ENCODE peak calls at places on chromosome 7, in four cellular contexts. C is A673, N is prostate gland, O is neural progenitor cell. Z is an unnamed sample. For H3K4me1, the result is how much of the 10 kb centered on the place peaks cover.

GRCh38 chr7:111560773-111561658 is 1.3 kb downstream of the IMMP2L start:
- DNase-seq in N (no peak), O (peak), C (peak), Z (no peak)

GRCh38 chr7:73730485-73730884 is 8.1 kb downstream of the ABHD11 start:
- DNase-seq in N (no peak), C (no peak), O (no peak), Z (no peak)

GRCh38 chr7:77455334-77455733 is 39.2 kb upstream of the GSAP start:
- DNase-seq in N (no peak), O (no peak), C (no peak), Z (peak)

GRCh38 chr7:117281562-117281961 is 41.3 kb downstream of the WNT2 start:
- DNase-seq in O (no peak), C (peak), N (no peak), Z (no peak)

GRCh38 chr7:14934831-14935230 is 32.3 kb upstream of the DGKB start:
- DNase-seq in O (no peak), C (no peak), N (no peak), Z (no peak)

GRCh38 chr7:108088729-108089128 is 41.4 kb downstream of the LAMB4 start:
- DNase-seq in N (no peak), O (no peak), C (no peak), Z (no peak)

GRCh38 chr7:90625562-90625961 is 29.4 kb downstream of the CDK14 start:
- DNase-seq in C (peak), N (no peak), O (peak), Z (no peak)

GRCh38 chr7:152601305-152601798 is 74.6 kb downstream of the XRCC2 start:
- DNase-seq in N (no peak), C (no peak), O (no peak), Z (no peak)

GRCh38 chr7:88338521-88338920 is 31.8 kb upstream of the STEAP4 start:
- DNase-seq in N (no peak), O (no peak), C (no peak), Z (no peak)

DNA sequence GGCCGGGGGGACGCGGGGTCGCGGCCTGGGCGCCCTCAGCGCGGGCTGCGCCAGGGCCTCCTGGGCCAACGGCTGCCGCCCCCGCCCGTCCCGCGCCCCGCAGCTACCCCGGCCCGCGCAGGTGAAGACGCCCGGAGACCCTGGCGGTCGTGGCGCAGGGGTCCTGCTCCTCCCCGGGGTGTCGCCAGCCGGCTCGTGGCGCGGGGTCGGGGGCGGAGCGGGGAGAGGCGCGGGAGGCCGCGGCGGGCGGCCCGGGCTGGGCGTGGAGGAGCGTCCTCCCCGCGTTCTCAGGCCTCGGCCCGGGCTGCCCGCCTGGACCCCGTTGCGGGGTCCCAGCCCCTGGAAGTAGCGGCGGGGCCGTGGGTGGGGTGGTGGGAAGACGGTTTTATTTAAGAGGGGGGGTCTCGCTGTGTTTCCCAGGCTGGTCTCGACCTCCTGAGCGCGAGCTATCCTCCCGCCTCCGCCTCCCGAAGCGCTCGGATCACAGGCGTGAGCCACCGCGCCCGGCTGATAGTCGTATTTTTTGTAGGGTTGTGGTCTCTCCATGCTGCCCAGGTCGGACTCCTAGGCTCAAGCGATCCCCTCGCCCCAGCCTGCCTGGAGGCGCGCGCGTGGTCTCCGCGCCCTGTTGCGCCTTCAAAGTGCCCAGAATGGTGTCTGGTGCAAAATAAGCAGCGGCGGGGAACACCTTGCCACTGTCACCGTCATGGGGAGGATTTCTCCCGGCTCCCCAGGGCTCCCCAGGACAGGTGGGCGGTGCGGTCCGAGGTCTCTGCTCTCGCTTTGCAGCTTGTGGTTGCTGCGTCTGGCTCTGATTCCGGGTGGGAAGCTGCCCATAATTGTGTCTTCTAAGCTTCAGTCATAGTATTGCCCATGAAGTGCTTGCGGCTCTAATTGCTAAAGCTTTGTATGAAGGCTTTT is 15.3 kb upstream of the SUN1 start:
- DNase-seq in N (no peak), O (peak), C (no peak), Z (peak)
- H3K4me1 ChIP-seq in N (under half), O (under half), C (half or more), Z (under half)

GRCh38 chr7:37212526-37212925 is 236.1 kb downstream of the ELMO1 start:
- DNase-seq in O (no peak), C (no peak), N (no peak), Z (no peak)
- H3K4me1 ChIP-seq in O (under half), C (under half), N (under half), Z (under half)

DNA sequence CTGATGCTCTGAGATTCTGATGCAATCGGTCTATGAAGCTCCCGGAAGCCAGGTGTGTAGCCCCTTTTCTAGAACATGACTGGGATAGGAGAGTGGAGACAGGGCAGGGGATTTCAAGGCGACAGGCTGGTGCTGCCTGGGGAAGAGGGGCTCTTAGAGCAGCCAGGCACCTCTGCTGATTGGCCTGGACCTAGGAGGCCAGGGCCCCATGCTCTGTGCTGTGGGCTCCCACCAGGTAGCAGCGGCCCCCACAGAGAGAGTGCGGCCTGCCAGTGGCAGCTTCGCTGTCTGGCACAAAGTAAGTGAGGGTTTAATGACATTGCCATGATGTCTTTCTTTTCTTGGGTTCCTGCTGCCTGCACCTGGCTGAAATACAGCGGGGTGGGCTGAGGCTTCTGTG is 99.4 kb upstream of the PODXL start:
- DNase-seq in C (no peak), O (no peak), N (no peak), Z (no peak)
- H3K4me1 ChIP-seq in C (under half), O (under half), N (under half), Z (under half)

GRCh38 chr7:4758791-4759190 is 16.6 kb upstream of the AP5Z1 start:
- DNase-seq in O (no peak), C (no peak), N (no peak), Z (no peak)
- H3K4me1 ChIP-seq in O (under half), C (under half), N (under half), Z (under half)

GRCh38 chr7:127759945-127760421 is 108.0 kb downstream of the SND1 start:
- DNase-seq in O (no peak), C (no peak), N (no peak), Z (no peak)
- H3K4me1 ChIP-seq in O (under half), C (under half), N (under half), Z (under half)

GRCh38 chr7:143374556-143374955 is 6.6 kb upstream of the ZYX start:
- DNase-seq in N (no peak), O (no peak), C (no peak), Z (peak)
- H3K4me1 ChIP-seq in N (under half), O (under half), C (under half), Z (under half)

DNA sequence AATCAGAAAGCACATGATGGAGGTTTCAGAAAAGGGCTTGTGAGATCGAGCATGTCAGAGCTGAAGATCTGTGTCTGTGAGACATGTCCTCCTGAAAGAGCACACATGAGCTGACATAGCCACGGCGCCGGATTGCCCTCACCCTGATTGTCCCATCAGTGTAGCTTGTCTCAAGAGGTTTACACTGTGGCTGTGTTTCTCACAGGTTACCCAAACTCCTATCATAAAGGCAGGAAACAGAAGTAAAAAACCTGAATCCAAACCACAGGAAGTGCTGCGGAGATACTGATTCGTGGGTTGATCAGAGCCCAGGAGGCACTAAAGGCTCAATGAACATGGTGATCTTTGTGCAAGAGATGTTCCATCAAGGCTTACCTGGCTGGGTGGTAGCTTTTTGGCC is 3.9 kb upstream of the ATP6V0E2 start:
- DNase-seq in N (no peak), O (no peak), C (no peak), Z (no peak)
- H3K4me1 ChIP-seq in N (under half), O (under half), C (under half), Z (under half)

GRCh38 chr7:30473903-30474302 is 4.7 kb downstream of the NOD1 start:
- DNase-seq in C (no peak), N (no peak), O (no peak), Z (no peak)
- H3K4me1 ChIP-seq in C (under half), N (under half), O (under half), Z (under half)

DNA sequence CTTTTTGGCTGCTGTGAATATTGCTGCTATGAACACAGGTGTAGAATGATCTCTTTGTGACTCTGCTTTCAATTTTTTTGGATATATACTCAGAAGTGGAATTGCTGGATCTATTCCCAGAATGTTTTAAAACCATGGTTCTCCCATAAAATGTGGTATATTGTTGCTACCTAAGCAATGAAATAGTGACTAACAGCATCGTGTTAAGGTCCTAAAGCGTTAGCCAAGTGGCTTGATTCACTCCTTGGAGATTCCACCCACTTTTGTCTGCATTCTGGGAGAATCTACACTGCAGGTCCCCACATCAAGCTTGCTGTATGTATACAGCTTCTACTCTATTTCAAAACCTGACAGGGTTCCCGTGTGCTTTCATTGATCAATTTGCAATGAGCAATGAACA is 105.6 kb downstream of the CDK6 start:
- DNase-seq in C (no peak), O (no peak), N (no peak), Z (no peak)
- H3K4me1 ChIP-seq in C (under half), O (under half), N (under half), Z (under half)